ENCODE peak calls at places on chromosomes 13 and 19, in seven cellular contexts. V is SK-N-SH, J is Caco-2, X is upper lobe of left lung, O is breast epithelium, Z is fibroblast of lung, W is cardiac muscle cell. Q is an unnamed sample.

GRCh38 chr19:45809643-45810159 is 5.4 kb downstream of the RSPH6A start:
- DNase-seq in V (no peak), J (no peak), X (no peak), O (no peak), Z (peak; percentile 77), W (peak; percentile 76), Q (peak; percentile 75)

GRCh38 chr13:83730674-83731073 is 151.6 kb downstream of the SLITRK1 start:
- DNase-seq in V (no peak), J (no peak), X (no peak), O (no peak), Z (no peak), W (no peak), Q (no peak)

GRCh38 chr19:58046856-58047255 is 12.2 kb upstream of the ZNF135 start:
- DNase-seq in V (no peak), J (no peak), X (no peak), O (no peak), Z (no peak), W (no peak), Q (no peak)

GRCh38 chr13:113398963-113399754 is 35.2 kb upstream of the GRTP1 start:
- DNase-seq in V (no peak), J (peak; percentile 32), X (no peak), O (no peak), Z (no peak), W (no peak), Q (no peak)

GRCh38 chr13:47418206-47418920 is 521.5 kb upstream of the HTR2A start:
- DNase-seq in V (no peak), J (no peak), X (no peak), O (no peak), Z (no peak), W (no peak), Q (no peak)

GRCh38 chr13:99015606-99016520 is 38.0 kb upstream of the DOCK9 start:
- DNase-seq in V (no peak), J (no peak), X (no peak), O (no peak), Z (no peak), W (no peak), Q (no peak)

GRCh38 chr19:45469835-45470146 is 2.0 kb downstream of the FOSB start:
- DNase-seq in V (peak; percentile 93), J (no peak), X (no peak), O (no peak), Z (no peak), W (no peak), Q (no peak)

GRCh38 chr13:27969866-27970229 is 733 bp upstream of the CDX2 start:
- DNase-seq in V (no peak), J (no peak), X (no peak), O (no peak), Z (no peak), W (no peak), Q (no peak)

GRCh38 chr13:26967119-26968038 is 204.2 kb downstream of the USP12 start:
- DNase-seq in V (peak; percentile 63), J (no peak), X (no peak), O (no peak), Z (peak; percentile 59), W (peak; percentile 70), Q (peak; percentile 66)

GRCh38 chr13:29743229-29743786 is 107.1 kb downstream of the UBL3 start:
- DNase-seq in V (peak; percentile 49), J (no peak), X (no peak), O (peak; percentile 51), Z (peak; percentile 57), W (peak; percentile 33), Q (peak; percentile 6)

GRCh38 chr13:92804346-92804745 is 422.3 kb upstream of the GPC6 start:
- DNase-seq in V (no peak), J (no peak), X (no peak), O (no peak), Z (peak; percentile 29), W (peak; percentile 23), Q (peak; percentile 28)

GRCh38 chr19:33052352-33052972 is 12.2 kb downstream of the RHPN2 start:
- DNase-seq in V (no peak), J (no peak), X (no peak), O (no peak), Z (peak; percentile 56), W (peak; percentile 68), Q (peak; percentile 73)

GRCh38 chr13:31431722-31432137 is 232.0 kb downstream of the B3GLCT start:
- DNase-seq in V (peak; percentile 46), J (peak; percentile 63), X (peak; percentile 33), O (no peak), Z (peak; percentile 47), W (peak; percentile 69), Q (peak; percentile 63)

GRCh38 chr19:52691215-52691610 is 43.6 kb downstream of the ZNF611 start:
- DNase-seq in V (no peak), J (no peak), X (no peak), O (no peak), Z (no peak), W (no peak), Q (no peak)

GRCh38 chr19:23901360-23901759 is 13.3 kb upstream of the ZNF726 start:
- DNase-seq in V (no peak), J (no peak), X (no peak), O (no peak), Z (no peak), W (no peak), Q (no peak)

GRCh38 chr13:37642201-37642600 is 43.6 kb upstream of the POSTN start:
- DNase-seq in V (no peak), J (no peak), X (no peak), O (no peak), Z (no peak), W (no peak), Q (no peak)

GRCh38 chr13:35499131-35500051 is 22.9 kb upstream of the MAB21L1 start:
- DNase-seq in V (no peak), J (no peak), X (no peak), O (no peak), Z (no peak), W (no peak), Q (no peak)

GRCh38 chr19:14505488-14506239 is 9.7 kb upstream of the GIPC1 start:
- DNase-seq in V (peak; percentile 78), J (peak; percentile 93), X (peak; percentile 83), O (peak; percentile 73), Z (peak; percentile 58), W (peak; percentile 64), Q (peak; percentile 56)

GRCh38 chr13:75458696-75459422 is 23.1 kb downstream of the TBC1D4 start:
- DNase-seq in V (peak; percentile 48), J (no peak), X (peak; percentile 73), O (peak; percentile 85), Z (no peak), W (no peak), Q (no peak)

GRCh38 chr19:40443131-40443929 is 805 bp downstream of the SERTAD3 start:
- DNase-seq in V (peak; percentile 96), J (peak; percentile 100), X (peak; percentile 100), O (peak; percentile 100), Z (peak; percentile 100), W (peak; percentile 100), Q (peak; percentile 100)

GRCh38 chr19:40445637-40445944 is 1.5 kb upstream of the SERTAD3 start:
- DNase-seq in V (no peak), J (no peak), X (no peak), O (no peak), Z (no peak), W (no peak), Q (no peak)

GRCh38 chr19:40445006-40445312 is 824 bp upstream of the SERTAD3 start:
- DNase-seq in V (no peak), J (no peak), X (no peak), O (no peak), Z (no peak), W (no peak), Q (no peak)

GRCh38 chr19:40443930-40444180 is 280 bp downstream of the SERTAD3 start:
- DNase-seq in V (no peak), J (no peak), X (no peak), O (no peak), Z (no peak), W (no peak), Q (peak; percentile 26)

DNA sequence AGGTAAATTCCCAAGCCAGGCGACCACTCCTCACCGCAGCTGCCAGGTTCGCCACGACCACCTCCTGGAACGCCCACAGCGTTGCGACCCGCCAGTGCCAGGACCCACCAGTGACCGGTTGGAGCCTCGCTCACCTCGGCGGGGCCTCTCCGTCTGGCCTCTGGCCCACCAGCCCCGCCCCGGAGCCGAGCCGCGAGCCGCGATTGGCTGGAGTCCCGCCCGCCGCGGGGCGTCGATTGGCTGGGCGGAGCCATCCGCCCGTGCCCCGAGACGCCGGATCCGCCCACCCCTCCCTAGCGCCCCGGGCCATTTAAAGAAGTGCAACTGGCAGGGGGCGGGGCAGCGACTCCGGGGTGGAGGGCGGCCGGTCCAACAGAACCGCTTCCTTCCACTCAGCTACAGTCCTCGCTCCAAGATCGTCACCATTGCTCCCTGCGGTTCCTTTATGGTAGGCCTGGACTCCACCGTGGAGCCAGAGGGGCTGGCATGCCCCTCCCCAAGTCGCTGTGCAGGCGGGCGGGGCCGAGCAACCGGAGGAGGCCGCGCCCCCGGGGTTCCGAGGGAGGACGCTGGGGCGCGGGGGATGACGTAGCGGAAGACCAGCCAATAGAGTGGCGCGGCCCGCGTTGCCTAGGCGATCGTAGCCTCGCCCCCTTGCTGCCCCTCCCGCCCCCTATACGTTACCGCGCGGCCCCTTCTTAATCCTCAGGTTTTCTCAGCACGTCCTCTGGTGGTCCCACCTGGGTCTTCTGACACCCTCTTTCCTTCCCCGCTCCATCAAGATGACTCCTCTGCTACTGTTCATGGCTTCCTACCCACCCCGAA is at the start of gene SERTAD3:
- DNase-seq in V (peak; percentile 96), J (peak; percentile 97), X (peak; percentile 97), O (peak; percentile 96), Z (peak; percentile 94), W (peak; percentile 98), Q (peak; percentile 95)
- TF ChIP-seq CTCF in V (peak; percentile 40), J (peak; percentile 61), X (peak; percentile 35), O (no peak), Z (no peak), W (peak; percentile 26), Q (peak; percentile 25)

GRCh38 chr13:24650157-24650556 is 30.1 kb upstream of the ATP12A start:
- DNase-seq in V (peak; percentile 49), J (no peak), X (no peak), O (no peak), Z (peak; percentile 74), W (peak; percentile 65), Q (peak; percentile 10)
- H3K4me3 ChIP-seq in V (no peak overlapping the region), J (no peak overlapping the region), X (no peak overlapping the region), O (no peak overlapping the region), Z (no peak overlapping the region), W (no peak overlapping the region), Q (no peak overlapping the region)

GRCh38 chr19:3187662-3188511 is 2.2 kb downstream of the NCLN start:
- DNase-seq in V (no peak), J (no peak), X (no peak), O (no peak), Z (no peak), W (no peak), Q (no peak)
- TF ChIP-seq CTCF in V (no peak), J (no peak), X (no peak), O (no peak), Z (no peak), W (no peak), Q (no peak)

DNA sequence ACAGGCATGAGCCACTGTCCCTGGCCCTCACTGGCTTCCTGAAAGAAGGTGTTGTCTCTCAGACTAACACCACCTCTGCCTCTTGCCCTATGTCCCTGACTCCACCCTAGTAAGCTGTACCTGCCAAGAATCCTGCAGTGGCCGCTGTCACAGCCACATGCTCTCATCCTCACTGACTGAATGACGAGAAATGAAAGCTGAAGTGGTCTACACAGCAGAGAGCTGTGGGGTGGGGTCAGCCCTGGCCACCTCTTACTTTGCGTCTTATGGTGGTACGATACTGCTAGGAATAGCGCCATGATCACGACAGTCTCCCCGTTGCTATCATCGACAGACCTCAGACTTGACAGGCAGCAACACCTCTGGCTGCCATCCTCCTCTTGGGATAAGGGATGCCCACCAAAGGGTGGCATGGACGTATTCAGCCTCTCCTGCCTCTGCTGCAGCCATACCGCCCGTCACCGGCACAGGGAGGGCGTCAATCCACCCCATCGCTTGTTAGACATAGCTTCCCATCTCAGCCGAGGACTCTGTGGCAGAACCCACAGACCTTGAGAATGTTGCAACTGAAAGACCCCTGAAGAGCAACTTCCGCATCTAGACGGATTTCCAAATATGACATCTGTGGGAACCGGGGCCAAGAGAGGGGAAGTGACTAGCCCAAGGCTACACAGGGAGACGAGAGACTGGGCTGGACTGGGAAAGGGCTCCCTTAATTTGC is 809 bp downstream of the MYO1F start:
- DNase-seq in V (no peak), J (no peak), X (peak; percentile 69), O (no peak), Z (no peak), W (no peak), Q (no peak)
- H3K4me3 ChIP-seq in V (no peak overlapping the region), J (no peak overlapping the region), X (peak overlapping the region; percentile 59), O (peak overlapping the region; percentile 27), Z (no peak overlapping the region), W (no peak overlapping the region), Q (no peak overlapping the region)

Q was measured in fibroblast of pulmonary artery.